ENCODE peak calls at places on chromosomes 11 and 22, in six cellular contexts. J is WTC11, I is K562, Q is H1, C is HCT116, F is GM12878. T is an unnamed sample.
A peak's percentile ranks its signal among the peaks of the same experiment; 100 is the strongest.

GRCh38 chr11:94661444-94661843 is 94.3 kb downstream of the PIWIL4 start:
- DNase-seq in J (no peak), F (no peak), C (no peak), I (no peak), Q (no peak), T (no peak)

GRCh38 chr22:44331881-44332714 is 19.3 kb upstream of the SHISAL1 start:
- DNase-seq in J (no peak), I (no peak), Q (no peak), F (no peak), C (no peak), T (no peak)

GRCh38 chr22:46545041-46545796 is 7.8 kb upstream of the CELSR1 start:
- DNase-seq in Q (no peak), I (no peak), F (peak; percentile 25), J (no peak), C (no peak), T (no peak)

GRCh38 chr22:26894766-26895485 is 237.5 kb downstream of the MIAT start:
- DNase-seq in F (no peak), J (no peak), Q (no peak), C (peak; percentile 4), I (no peak), T (peak; percentile 37)

GRCh38 chr11:115674176-115674575 is 170.0 kb upstream of the CADM1 start:
- DNase-seq in F (no peak), J (no peak), Q (no peak), C (no peak), I (no peak), T (no peak)

GRCh38 chr22:40753114-40753513 is 66.0 kb downstream of the SLC25A17 start:
- DNase-seq in Q (no peak), I (no peak), C (no peak), J (no peak), F (no peak), T (no peak)

GRCh38 chr11:66693356-66694055 is 15.8 kb upstream of the RBM4B start:
- DNase-seq in Q (no peak), I (no peak), C (no peak), J (no peak), F (no peak), T (no peak)

GRCh38 chr11:113991170-113991569 is 16.3 kb downstream of the HTR3A start:
- DNase-seq in Q (no peak), J (peak; percentile 76), F (no peak), I (peak; percentile 57), C (no peak), T (peak; percentile 6)

GRCh38 chr11:46918087-46918751 is at the start of gene LRP4:
- DNase-seq in Q (no peak), I (peak; percentile 92), C (no peak), J (peak; percentile 68), F (no peak), T (no peak)

GRCh38 chr11:57331720-57332119 is 4.0 kb downstream of the SSRP1 start:
- DNase-seq in J (no peak), F (no peak), I (no peak), Q (no peak), C (no peak), T (no peak)

GRCh38 chr11:69985654-69986420 is 92.3 kb upstream of the ANO1 start:
- DNase-seq in I (peak; percentile 89), F (no peak), Q (no peak), J (peak; percentile 49), C (no peak), T (no peak)

GRCh38 chr11:77865805-77866204 is 44.9 kb downstream of the AAMDC start:
- DNase-seq in Q (no peak), I (no peak), F (no peak), C (no peak), J (no peak), T (no peak)

GRCh38 chr11:10304495-10305261 is at the start of gene ADM:
- DNase-seq in I (peak; percentile 62), Q (no peak), J (peak; percentile 78), C (peak; percentile 91), F (no peak), T (peak; percentile 90)

GRCh38 chr11:71580057-71581003 is 2.3 kb downstream of the KRTAP5-11 start:
- DNase-seq in F (no peak), J (peak; percentile 63), Q (peak; percentile 31), C (peak; percentile 48), I (peak; percentile 72), T (peak; percentile 58)

GRCh38 chr22:38740116-38740723 is 15.6 kb downstream of the SUN2 start:
- DNase-seq in Q (no peak), C (no peak), I (no peak), J (no peak), F (no peak), T (no peak)

GRCh38 chr11:77779935-77780334 is 40.6 kb downstream of the RSF1 start:
- DNase-seq in I (no peak), C (no peak), F (no peak), J (no peak), Q (no peak), T (peak; percentile 29)

GRCh38 chr11:82080160-82080559 is 653.5 kb downstream of the FAM181B start:
- DNase-seq in C (no peak), J (no peak), F (no peak), Q (no peak), I (no peak), T (no peak)

GRCh38 chr11:10379022-10379421 is 74.1 kb downstream of the ADM start:
- DNase-seq in I (peak; percentile 64), F (no peak), C (no peak), Q (no peak), J (peak; percentile 36), T (no peak)

GRCh38 chr22:36486619-36487384 is 5.4 kb upstream of the TXN2 start:
- DNase-seq in Q (no peak), C (no peak), J (peak; percentile 77), F (no peak), I (peak; percentile 22), T (peak; percentile 53)

GRCh38 chr11:8127442-8127841 is 41.4 kb downstream of the RIC3 start:
- DNase-seq in C (no peak), F (no peak), J (no peak), I (no peak), Q (no peak), T (no peak)

GRCh38 chr22:38144025-38144405 is 33.5 kb upstream of the BAIAP2L2 start:
- DNase-seq in I (no peak), C (peak; percentile 35), Q (no peak), F (no peak), J (no peak), T (peak; percentile 25)

GRCh38 chr11:73538381-73538872 is 59.5 kb downstream of the FAM168A start:
- DNase-seq in I (no peak), Q (peak; percentile 3), C (no peak), J (no peak), F (peak; percentile 53), T (no peak)

GRCh38 chr22:17929909-17930308 is 94.5 kb downstream of the MICAL3 start:
- DNase-seq in J (no peak), F (no peak), C (no peak), Q (no peak), I (no peak), T (no peak)

GRCh38 chr11:119615003-119615878 is 113.8 kb downstream of the NECTIN1 start:
- DNase-seq in Q (no peak), C (peak; percentile 16), J (no peak), I (no peak), F (peak; percentile 48), T (peak; percentile 83)

GRCh38 chr11:19905280-19905853 is 192.7 kb downstream of the NAV2 start:
- DNase-seq in I (peak; percentile 34), F (no peak), J (no peak), Q (no peak), C (peak; percentile 23), T (peak; percentile 51)

GRCh38 chr11:72378704-72379383 is 55.5 kb downstream of the CLPB start:
- DNase-seq in J (no peak), C (no peak), F (no peak), Q (no peak), I (no peak), T (no peak)

GRCh38 chr11:34536056-34536455 is 22.5 kb upstream of the ELF5 start:
- DNase-seq in F (no peak), I (no peak), Q (no peak), C (no peak), J (no peak), T (no peak)

GRCh38 chr11:114377612-114378267 is 22.6 kb downstream of the C11orf71 start:
- DNase-seq in Q (no peak), I (no peak), C (no peak), J (no peak), F (no peak), T (no peak)

GRCh38 chr11:115613986-115614625 is 109.9 kb upstream of the CADM1 start:
- DNase-seq in C (no peak), J (no peak), Q (no peak), F (no peak), I (no peak), T (peak; percentile 12)

GRCh38 chr11:86629070-86629706 is 43.2 kb downstream of the ME3 start:
- DNase-seq in C (no peak), I (no peak), J (no peak), F (no peak), Q (no peak), T (no peak)
- TF ChIP-seq MAX in C (no peak), I (no peak), J (no peak), F (no peak), Q (no peak), T (no peak)

DNA sequence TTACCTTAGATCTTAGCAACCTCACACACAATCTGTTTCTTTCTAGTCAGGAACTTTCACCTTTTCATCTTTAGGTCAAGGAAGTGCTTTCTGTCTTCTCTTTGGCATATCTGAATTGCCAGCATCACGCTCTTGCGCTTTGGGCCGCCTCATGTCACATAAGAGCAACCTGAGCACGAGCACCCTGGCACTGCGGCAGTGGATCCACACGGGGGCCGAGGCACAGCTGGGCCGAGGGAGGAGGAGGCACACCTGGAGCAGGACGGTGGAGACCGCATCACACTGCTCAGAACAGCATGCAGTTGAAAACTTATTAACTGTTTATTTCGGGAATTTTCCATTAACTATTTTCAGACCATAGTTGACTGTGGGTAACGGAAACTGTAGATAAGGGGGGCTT is 10.7 kb downstream of the MOB2 start:
- DNase-seq in J (no peak), F (no peak), C (no peak), I (no peak), Q (no peak), T (no peak)
- TF ChIP-seq ATF3 in J (no peak), F (no peak), C (no peak), I (no peak), Q (no peak), T (no peak)

GRCh38 chr11:63672156-63672463 is 934 bp upstream of the ATL3 start:
- DNase-seq in Q (no peak), F (no peak), C (no peak), J (no peak), I (no peak), T (no peak)

GRCh38 chr11:63671322-63672155 is at the start of gene ATL3:
- DNase-seq in Q (peak; percentile 96), C (peak; percentile 93), I (peak; percentile 92), F (peak; percentile 85), J (peak; percentile 99), T (no peak)

GRCh38 chr11:63672934-63673539 is 1.9 kb upstream of the ATL3 start:
- DNase-seq in C (no peak), F (no peak), J (no peak), I (no peak), Q (no peak), T (peak; percentile 39)

GRCh38 chr11:63670077-63670737 is 969 bp downstream of the ATL3 start:
- DNase-seq in F (no peak), Q (no peak), I (no peak), J (no peak), C (no peak), T (no peak)

GRCh38 chr11:63670738-63671321 is 346 bp downstream of the ATL3 start:
- DNase-seq in I (no peak), Q (no peak), C (no peak), J (peak; percentile 48), F (no peak), T (no peak)
- TF ChIP-seq MAX in I (no peak), Q (no peak), C (no peak), J (no peak), F (no peak), T (no peak)

GRCh38 chr11:206002-206384 is 1.2 kb downstream of the BET1L start:
- DNase-seq in C (no peak), F (no peak), J (no peak), Q (no peak), I (no peak), T (no peak)
- TF ChIP-seq ATF3 in C (no peak), F (no peak), J (no peak), Q (no peak), I (no peak), T (no peak)

T was measured in HepG2.